ENCODE peak calls at places on chromosomes 12 and 14, in six cellular contexts. T is HepG2, F is astrocyte of the cerebellum, M is suprapubic skin, O is cardiac fibroblast, A is choroid plexus epithelial cell. W is an unnamed sample.

GRCh38 chr12:16030729-16031128 is 119.6 kb downstream of the DERA start:
- DNase-seq in A (peak), F (no peak), M (no peak), O (no peak), T (peak), W (no peak)

GRCh38 chr12:26668847-26669246 is 164.1 kb downstream of the ITPR2 start:
- DNase-seq in T (peak), M (no peak), F (no peak), O (peak), A (peak), W (no peak)

GRCh38 chr12:14716848-14717444 is 20.5 kb upstream of the GUCY2C start:
- DNase-seq in T (peak), F (peak), O (peak), M (no peak), A (peak), W (no peak)

GRCh38 chr14:102516531-102517411 is 7.2 kb upstream of the ANKRD9 start:
- DNase-seq in A (no peak), O (peak), M (peak), F (no peak), T (peak), W (no peak)

GRCh38 chr12:102642199-102642598 is 161.8 kb upstream of the IGF1 start:
- DNase-seq in M (no peak), O (peak), T (no peak), A (peak), F (no peak), W (no peak)

GRCh38 chr12:115134298-115134697 is 450.3 kb upstream of the TBX3 start:
- DNase-seq in O (no peak), T (no peak), F (no peak), M (no peak), A (no peak), W (no peak)

GRCh38 chr14:35045798-35046047 is 349 bp upstream of the FAM177A1 start:
- DNase-seq in T (no peak), M (no peak), F (no peak), O (no peak), A (no peak), W (no peak)

GRCh38 chr12:88643685-88644084 is 63.4 kb upstream of the KITLG start:
- DNase-seq in A (no peak), T (no peak), F (no peak), M (no peak), O (peak), W (no peak)

GRCh38 chr14:85479771-85480170 is 50.2 kb upstream of the FLRT2 start:
- DNase-seq in A (no peak), T (no peak), F (no peak), O (no peak), M (no peak), W (no peak)

GRCh38 chr14:95220663-95221231 is 63.4 kb upstream of the DICER1 start:
- DNase-seq in O (peak), M (no peak), T (no peak), F (peak), A (peak), W (peak)

GRCh38 chr12:29317556-29318363 is 63.2 kb downstream of the ERGIC2 start:
- DNase-seq in A (peak), O (peak), F (peak), T (peak), M (no peak), W (no peak)

GRCh38 chr14:25349269-25349668 is 299.3 kb upstream of the STXBP6 start:
- DNase-seq in O (no peak), A (no peak), M (no peak), T (no peak), F (no peak), W (no peak)
- TF ChIP-seq CTCF in O (no peak), A (no peak), M (no peak), T (no peak), F (no peak), W (no peak)

GRCh38 chr14:80202888-80203562 is 8.3 kb downstream of the DIO2 start:
- DNase-seq in M (no peak), O (peak), T (peak), F (no peak), A (no peak), W (no peak)
- TF ChIP-seq CTCF in M (peak), O (peak), T (peak), F (peak), A (peak), W (peak)

DNA sequence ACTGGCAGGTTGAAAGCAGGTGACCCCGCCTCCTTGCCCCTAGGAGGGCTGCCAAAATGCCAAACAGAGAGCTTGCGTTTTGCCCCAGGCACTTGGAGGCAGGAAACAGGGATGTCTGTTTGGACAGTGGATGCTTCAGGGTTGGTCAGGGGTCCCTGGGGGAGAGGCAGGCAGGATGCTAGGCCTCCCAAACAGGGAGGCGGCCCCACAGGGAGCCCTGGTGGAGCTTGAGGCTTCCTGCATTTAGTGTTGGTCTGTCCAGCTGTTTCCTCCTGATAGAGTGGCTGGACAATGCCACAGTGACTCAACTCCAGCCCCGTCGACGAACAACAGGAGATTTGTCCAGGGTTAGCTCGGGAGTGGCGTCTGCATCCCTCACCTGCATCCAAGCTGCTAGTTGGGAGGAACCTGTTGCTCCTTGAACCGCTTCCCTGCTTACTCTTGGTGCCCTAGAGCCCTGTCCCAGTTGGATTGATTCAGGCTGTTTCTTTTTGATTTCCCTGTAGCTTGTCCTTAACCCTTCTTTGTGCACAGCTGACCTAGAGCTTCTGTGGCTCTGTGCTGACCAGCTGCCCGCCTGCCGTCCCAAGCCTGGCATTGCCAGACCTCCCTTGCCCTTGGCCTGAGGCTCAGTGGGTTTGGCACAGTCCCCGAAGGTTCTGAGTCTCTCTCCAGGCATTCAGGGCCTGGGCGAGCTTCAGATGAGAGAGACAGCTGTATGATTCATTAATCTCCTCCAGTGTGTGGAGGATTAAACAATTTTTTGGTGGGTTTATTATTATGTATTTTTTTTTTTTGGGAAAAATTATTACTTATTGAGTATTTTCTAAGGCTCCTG is 45.9 kb downstream of the TSPAN9 start:
- DNase-seq in O (peak), T (no peak), A (peak), F (peak), M (peak), W (no peak)
- TF ChIP-seq CTCF in O (peak), T (no peak), A (peak), F (peak), M (no peak), W (no peak)

GRCh38 chr12:116684891-116685290 is 53.0 kb downstream of the SPRING1 start:
- DNase-seq in M (peak), T (no peak), A (no peak), O (no peak), F (no peak), W (no peak)

GRCh38 chr12:116689586-116689985 is 48.3 kb downstream of the SPRING1 start:
- DNase-seq in T (no peak), F (no peak), A (no peak), M (peak), O (no peak), W (no peak)

GRCh38 chr12:116691205-116691604 is 46.7 kb downstream of the SPRING1 start:
- DNase-seq in A (no peak), O (no peak), T (no peak), F (no peak), M (peak), W (no peak)

GRCh38 chr12:116690016-116690709 is 47.7 kb downstream of the SPRING1 start:
- DNase-seq in T (no peak), O (no peak), M (peak), F (no peak), A (no peak), W (no peak)

GRCh38 chr12:116687888-116688287 is 50.0 kb downstream of the SPRING1 start:
- DNase-seq in M (peak), A (peak), T (peak), O (peak), F (no peak), W (no peak)
- TF ChIP-seq CTCF in M (peak), A (peak), T (peak), O (peak), F (peak), W (peak)

GRCh38 chr14:69300601-69301221 is 40.8 kb downstream of the GALNT16 start:
- DNase-seq in O (no peak), M (no peak), T (no peak), A (no peak), F (no peak), W (no peak)

GRCh38 chr14:69303086-69303485 is 43.1 kb downstream of the GALNT16 start:
- DNase-seq in T (no peak), M (peak), F (no peak), O (no peak), A (no peak), W (no peak)

GRCh38 chr14:69298131-69299071 is 38.4 kb downstream of the GALNT16 start:
- DNase-seq in A (no peak), T (no peak), F (no peak), O (no peak), M (no peak), W (no peak)

GRCh38 chr14:69299286-69300035 is 39.5 kb downstream of the GALNT16 start:
- DNase-seq in O (no peak), A (no peak), F (no peak), M (no peak), T (no peak), W (no peak)
- TF ChIP-seq CTCF in O (peak), A (peak), F (peak), M (no peak), T (no peak), W (peak)

GRCh38 chr14:79091381-79091963 is 921.3 kb downstream of the NRXN3 start:
- DNase-seq in O (no peak), M (no peak), A (peak), F (no peak), T (no peak), W (no peak)
- TF ChIP-seq CTCF in O (no peak), M (no peak), A (no peak), F (no peak), T (no peak), W (no peak)

GRCh38 chr12:108515916-108516315 is 839 bp downstream of the FICD start:
- DNase-seq in O (peak), M (no peak), F (no peak), A (no peak), T (peak), W (no peak)

GRCh38 chr12:108514973-108515814 is at the start of gene FICD:
- DNase-seq in O (peak), T (peak), F (peak), M (peak), A (peak), W (peak)

GRCh38 chr12:108517288-108518100 is 2.4 kb downstream of the FICD start:
- DNase-seq in O (no peak), M (no peak), A (no peak), F (no peak), T (no peak), W (no peak)

GRCh38 chr12:108518101-108518715 is 3.1 kb downstream of the FICD start:
- DNase-seq in M (no peak), F (no peak), A (no peak), T (no peak), O (no peak), W (no peak)

DNA sequence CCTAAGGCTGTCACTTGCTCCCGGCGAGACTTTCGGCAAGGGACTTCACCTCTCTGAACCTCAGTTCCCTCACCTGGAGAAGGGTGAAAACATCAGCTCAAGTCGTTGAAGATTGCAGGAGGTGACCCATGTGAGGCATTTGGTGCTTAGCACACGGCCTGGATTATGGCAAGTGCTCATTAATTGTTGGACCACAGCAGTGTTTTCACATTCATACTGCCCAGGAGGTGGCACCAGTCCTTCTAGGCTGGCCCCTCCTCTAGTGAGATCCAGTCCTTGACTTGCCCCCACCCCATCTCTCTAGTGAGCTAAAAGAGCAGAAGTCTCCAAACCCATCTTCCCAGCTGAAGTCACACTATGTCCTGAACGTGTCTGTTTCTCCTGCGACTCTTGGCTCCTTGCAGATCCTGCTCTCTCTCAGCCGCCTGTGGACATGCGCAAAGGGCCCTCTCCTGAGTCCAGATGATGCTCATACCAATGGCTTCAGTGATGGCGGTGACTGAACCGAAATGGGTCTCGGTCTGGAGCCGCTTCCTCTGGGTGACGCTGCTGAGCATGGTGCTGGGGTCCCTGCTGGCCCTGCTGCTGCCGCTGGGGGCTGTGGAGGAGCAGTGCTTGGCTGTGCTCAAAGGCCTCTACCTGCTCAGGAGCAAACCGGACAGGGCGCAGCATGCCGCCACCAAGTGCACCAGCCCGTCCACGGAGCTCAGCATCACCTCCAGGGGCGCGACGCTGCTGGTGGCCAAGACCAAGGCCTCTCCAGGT is 1.6 kb downstream of the FICD start:
- DNase-seq in O (peak), A (peak), F (no peak), M (no peak), T (no peak), W (no peak)
- TF ChIP-seq CTCF in O (no peak), A (peak), F (peak), M (no peak), T (no peak), W (peak)

DNA sequence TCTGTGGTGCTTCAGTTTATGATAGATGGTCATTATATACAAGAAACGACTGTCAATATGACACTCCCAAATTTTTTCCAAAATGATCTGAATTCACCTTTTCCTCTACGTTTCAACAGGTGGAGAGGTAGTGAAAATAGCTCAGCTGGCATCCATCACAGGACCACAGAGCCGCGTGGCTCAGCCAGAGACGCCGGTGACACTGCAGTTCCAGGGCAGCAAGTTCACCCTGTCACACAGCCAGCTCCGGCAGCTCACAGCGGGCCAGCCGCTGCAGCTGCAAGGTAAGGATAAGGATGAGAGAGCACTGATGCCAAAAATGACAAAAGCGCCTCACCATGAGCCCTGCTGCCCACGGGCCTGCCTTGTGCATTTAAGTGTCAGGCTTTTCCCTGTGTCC is 73.9 kb downstream of the EP400 start:
- DNase-seq in F (no peak), A (no peak), T (no peak), O (no peak), M (no peak), W (no peak)
- TF ChIP-seq CTCF in F (no peak), A (no peak), T (no peak), O (no peak), M (no peak), W (no peak)

W was measured in AG04449.